ENCODE peak calls at places on chromosomes 16 and 17, in ten cellular contexts. O is astrocyte, X is tibial nerve, K is lung, R is body of pancreas, C is Panc1, I is pancreas, D is breast epithelium, P is heart right ventricle, S is spleen. M is an unnamed sample.

GRCh38 chr16:56356276-56357241 is 68.8 kb downstream of the AMFR start:
- DNase-seq in P (peak; percentile 77), R (peak; percentile 84), X (peak; percentile 67), C (peak; percentile 63), S (peak; percentile 94), D (peak; percentile 79), O (peak; percentile 76), K (peak; percentile 75), I (peak; percentile 77), M (peak; percentile 70)

GRCh38 chr17:64004218-64004770 is 6.1 kb downstream of the PRR29 start:
- DNase-seq in I (peak; percentile 9), X (no peak), P (no peak), O (no peak), R (no peak), S (peak; percentile 34), C (no peak), D (no peak), K (no peak), M (no peak)

GRCh38 chr17:43042025-43042424 is 17.0 kb downstream of the RND2 start:
- DNase-seq in P (no peak), O (no peak), K (no peak), I (no peak), S (no peak), X (no peak), D (no peak), R (no peak), C (no peak), M (no peak)

GRCh38 chr17:74163836-74164235 is 39.6 kb upstream of the RPL38 start:
- DNase-seq in X (no peak), R (no peak), P (no peak), S (no peak), O (no peak), C (no peak), D (peak; percentile 22), K (no peak), I (no peak), M (no peak)

GRCh38 chr17:50072925-50073324 is 17.0 kb downstream of the ITGA3 start:
- DNase-seq in S (no peak), R (no peak), D (no peak), K (no peak), I (no peak), P (no peak), C (no peak), O (peak; percentile 44), X (no peak), M (no peak)

GRCh38 chr16:74726736-74727135 is 26.1 kb upstream of the MLKL start:
- DNase-seq in D (no peak), C (no peak), O (no peak), K (no peak), S (no peak), X (no peak), P (no peak), R (no peak), I (no peak), M (no peak)

GRCh38 chr17:48308591-48308990 is 121.4 kb downstream of the SKAP1 start:
- DNase-seq in X (no peak), O (no peak), R (no peak), P (no peak), D (no peak), I (no peak), K (no peak), C (no peak), S (no peak), M (no peak)

GRCh38 chr17:30821751-30822723 is 2.5 kb downstream of the CRLF3 start:
- DNase-seq in P (no peak), S (no peak), X (no peak), D (no peak), O (no peak), C (no peak), I (no peak), K (no peak), R (no peak), M (no peak)

DNA sequence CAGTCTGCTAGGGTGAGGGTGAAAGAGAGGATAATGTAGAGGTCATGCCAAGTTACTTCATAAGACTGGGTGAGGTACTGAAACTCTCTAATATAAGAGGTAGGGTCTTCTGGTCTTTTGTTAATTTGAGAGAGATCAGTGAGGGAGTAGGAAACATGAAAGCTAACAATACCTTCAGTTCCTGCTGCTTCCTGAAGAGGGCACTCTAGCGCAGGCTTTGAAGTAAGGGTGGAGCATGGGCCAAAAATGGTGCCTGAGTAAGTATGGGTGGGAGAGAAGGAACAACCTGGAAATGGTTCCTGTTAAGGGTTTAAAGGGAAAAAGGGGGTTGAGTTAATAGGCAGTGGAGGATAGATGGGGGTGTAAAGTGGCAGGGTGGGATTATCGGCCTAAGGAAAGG is 2449.5 kb downstream of the TP53TG3F start:
- DNase-seq in X (no peak), D (no peak), P (no peak), C (no peak), O (no peak), K (no peak), S (no peak), R (no peak), I (no peak), M (no peak)
- H3K9me3 ChIP-seq in X (no peaks in the 10 kb centered on the region), D (peaks cover 4% of the 10 kb centered on the region), P (no peaks in the 10 kb centered on the region), C (no peaks in the 10 kb centered on the region), O (peaks cover 9% of the 10 kb centered on the region), K (peaks cover 27% of the 10 kb centered on the region), S (peaks cover 86% of the 10 kb centered on the region), R (peaks cover 7% of the 10 kb centered on the region), I (no peaks in the 10 kb centered on the region), M (peaks cover 64% of the 10 kb centered on the region)

GRCh38 chr16:70656712-70657263 is 10.4 kb downstream of the IL34 start:
- DNase-seq in X (no peak), D (no peak), O (no peak), P (no peak), K (no peak), R (no peak), C (no peak), I (no peak), S (peak; percentile 75), M (no peak)
- TF ChIP-seq CTCF in X (no peak), D (no peak), O (no peak), P (no peak), K (no peak), R (no peak), C (no peak), I (no peak), S (no peak), M (no peak)

DNA sequence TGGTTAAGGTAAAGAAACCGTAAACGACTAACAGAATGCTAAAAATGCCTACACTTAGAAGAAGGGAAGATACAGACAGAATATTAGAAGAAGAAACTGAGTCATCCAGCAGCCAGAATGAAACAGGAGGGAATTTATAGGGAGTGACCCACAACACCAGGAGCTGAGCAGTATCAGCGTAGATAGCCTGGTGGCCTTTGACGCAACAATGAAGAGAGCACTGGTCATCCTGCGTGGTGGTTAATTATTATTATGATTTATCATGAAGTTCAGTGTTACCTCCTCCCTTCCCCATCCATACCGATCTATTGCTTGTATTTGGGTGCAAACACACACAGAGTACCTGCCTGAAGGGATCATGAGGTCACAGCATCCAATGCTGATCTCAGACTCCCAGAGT is 38.5 kb downstream of the ERCC4 start:
- DNase-seq in O (no peak), C (no peak), X (no peak), D (no peak), K (no peak), I (no peak), R (no peak), S (no peak), P (no peak), M (no peak)
- H3K4me3 ChIP-seq in O (no peak overlapping the region), C (no peak overlapping the region), X (no peak overlapping the region), D (no peak overlapping the region), K (no peak overlapping the region), I (no peak overlapping the region), R (no peak overlapping the region), S (no peak overlapping the region), P (no peak overlapping the region), M (no peak overlapping the region)

GRCh38 chr17:21679256-21680146 is 12.8 kb upstream of the KCNJ18 start:
- DNase-seq in I (no peak), D (peak; percentile 49), P (no peak), X (no peak), S (peak; percentile 71), C (no peak), O (no peak), R (peak; percentile 8), K (no peak), M (no peak)

GRCh38 chr17:21677911-21678310 is 14.4 kb upstream of the KCNJ18 start:
- DNase-seq in O (no peak), S (peak; percentile 67), R (peak; percentile 7), X (no peak), C (no peak), P (no peak), D (peak; percentile 38), K (no peak), I (no peak), M (no peak)

GRCh38 chr17:21677126-21677910 is 15.0 kb upstream of the KCNJ18 start:
- DNase-seq in I (no peak), K (no peak), C (no peak), X (no peak), D (peak; percentile 41), P (no peak), O (no peak), R (no peak), S (peak; percentile 56), M (no peak)

GRCh38 chr17:21680366-21680765 is 12.0 kb upstream of the KCNJ18 start:
- DNase-seq in R (peak; percentile 11), P (no peak), I (no peak), D (peak; percentile 51), O (no peak), X (no peak), K (no peak), S (peak; percentile 78), C (no peak), M (no peak)

GRCh38 chr17:21678451-21679081 is 13.8 kb upstream of the KCNJ18 start:
- DNase-seq in D (peak; percentile 50), K (no peak), P (no peak), I (no peak), S (peak; percentile 69), C (no peak), X (no peak), O (no peak), R (peak; percentile 8), M (no peak)
- H3K9me3 ChIP-seq in D (peaks cover 5% of the 10 kb centered on the region), K (peaks cover 6% of the 10 kb centered on the region), P (no peaks in the 10 kb centered on the region), I (no peaks in the 10 kb centered on the region), S (peaks cover 11% of the 10 kb centered on the region), C (no peaks in the 10 kb centered on the region), X (no peaks in the 10 kb centered on the region), O (peaks cover 23% of the 10 kb centered on the region), R (no peaks in the 10 kb centered on the region), M (peaks cover 94% of the 10 kb centered on the region)

GRCh38 chr17:36544049-36544319 is 735 bp upstream of the GGNBP2 start:
- DNase-seq in I (peak; percentile 34), R (peak; percentile 46), D (no peak), C (no peak), S (no peak), X (no peak), O (peak; percentile 47), P (peak; percentile 26), K (no peak), M (no peak)

GRCh38 chr17:36545093-36545464 is 360 bp downstream of the GGNBP2 start:
- DNase-seq in X (no peak), K (no peak), D (no peak), O (no peak), S (no peak), C (no peak), P (no peak), R (no peak), I (no peak), M (no peak)

GRCh38 chr17:36544320-36545092 is at the start of gene GGNBP2:
- DNase-seq in R (peak; percentile 90), C (no peak), D (peak; percentile 93), P (peak; percentile 96), I (peak; percentile 94), X (peak; percentile 83), O (peak; percentile 90), S (peak; percentile 99), K (peak; percentile 94), M (peak; percentile 69)

GRCh38 chr17:36546418-36547093 is 1.8 kb downstream of the GGNBP2 start:
- DNase-seq in X (no peak), I (no peak), O (no peak), C (no peak), R (no peak), S (no peak), D (no peak), P (no peak), K (no peak), M (no peak)

GRCh38 chr17:36545465-36546417 is 1.0 kb downstream of the GGNBP2 start:
- DNase-seq in P (peak; percentile 97), C (peak; percentile 43), S (peak; percentile 99), R (peak; percentile 97), X (peak; percentile 94), I (peak; percentile 95), D (peak; percentile 99), K (peak; percentile 97), O (peak; percentile 93), M (peak; percentile 95)
- TF ChIP-seq CTCF in P (no peak), C (no peak), S (peak; percentile 53), R (peak; percentile 30), X (no peak), I (no peak), D (no peak), K (no peak), O (no peak), M (peak; percentile 9)

M was measured in AG04450.